ENCODE peak calls at places on chromosomes 5 and 9, in six cellular contexts. V, Z, W, N, L and S are unnamed samples.

GRCh38 chr9:20139755-20140154 is 350.9 kb upstream of the SLC24A2 start:
- DNase-seq in Z (no peak), L (no peak), W (no peak), N (no peak), V (no peak), S (no peak)

GRCh38 chr5:142717582-142718215 is 31.8 kb upstream of the FGF1 start:
- DNase-seq in W (peak), Z (no peak), V (peak), L (peak), N (peak), S (peak)

GRCh38 chr5:10478436-10478835 is 36.8 kb downstream of the ROPN1L start:
- DNase-seq in W (no peak), Z (no peak), V (no peak), N (no peak), L (peak), S (no peak)

GRCh38 chr5:9398227-9398626 is 147.6 kb downstream of the SEMA5A start:
- DNase-seq in V (peak), Z (no peak), W (no peak), N (no peak), L (no peak), S (no peak)

GRCh38 chr5:164869325-164869724 is 1363.9 kb downstream of the MAT2B start:
- DNase-seq in Z (no peak), L (no peak), V (no peak), N (no peak), W (peak), S (no peak)

GRCh38 chr5:164357405-164358033 is 852.1 kb downstream of the MAT2B start:
- DNase-seq in V (no peak), N (no peak), W (no peak), Z (no peak), L (no peak), S (no peak)

GRCh38 chr9:95772320-95773060 is 103.0 kb upstream of the ERCC6L2 start:
- DNase-seq in N (peak), L (peak), W (no peak), Z (peak), V (peak), S (peak)

GRCh38 chr5:145493435-145493834 is 341.7 kb downstream of the PRELID2 start:
- DNase-seq in W (no peak), L (no peak), V (no peak), N (peak), Z (no peak), S (no peak)

GRCh38 chr9:4530375-4530774 is 40.1 kb downstream of the SLC1A1 start:
- DNase-seq in L (peak), Z (no peak), V (peak), W (peak), N (no peak), S (no peak)

GRCh38 chr5:50766967-50767366 is 100.5 kb downstream of the PARP8 start:
- DNase-seq in N (no peak), W (no peak), Z (no peak), L (no peak), V (no peak), S (no peak)

GRCh38 chr5:173717959-173718358 is 101.5 kb upstream of the BOD1 start:
- DNase-seq in Z (no peak), N (no peak), L (no peak), V (no peak), W (no peak), S (no peak)

GRCh38 chr5:5017827-5018559 is 122.1 kb upstream of the ADAMTS16 start:
- DNase-seq in N (no peak), Z (no peak), W (peak), V (no peak), L (peak), S (no peak)

GRCh38 chr9:115649991-115650472 is 503.6 kb upstream of the PAPPA start:
- DNase-seq in V (peak), Z (peak), W (no peak), L (peak), N (no peak), S (no peak)